ENCODE peak calls at places on chromosomes 5 and 9, in five cellular contexts. P is H1, T is GM12878, C is HepG2, D is K562. Z is an unnamed sample.
A peak's percentile ranks its signal among the peaks of the same experiment; 100 is the strongest.

GRCh38 chr9:15293727-15294405 is 13.2 kb downstream of the TTC39B start:
- DNase-seq in P (peak; percentile 28), T (no peak), C (no peak), D (no peak), Z (no peak)

GRCh38 chr5:1098986-1099597 is 12.8 kb downstream of the SLC12A7 start:
- DNase-seq in P (no peak), T (no peak), C (no peak), D (no peak), Z (no peak)

GRCh38 chr5:113020461-113021273 is 44.1 kb downstream of the DCP2 start:
- DNase-seq in P (no peak), T (no peak), C (peak; percentile 90), D (no peak), Z (no peak)

GRCh38 chr9:72579190-72579589 is 57.8 kb downstream of the TMC1 start:
- DNase-seq in P (no peak), T (no peak), C (no peak), D (peak; percentile 30), Z (no peak)

GRCh38 chr5:150774145-150774544 is 4.4 kb upstream of the SMIM3 start:
- DNase-seq in P (no peak), T (no peak), C (no peak), D (peak; percentile 30), Z (peak; percentile 29)

GRCh38 chr5:5957737-5958136 is 420.6 kb downstream of the MED10 start:
- DNase-seq in P (no peak), T (no peak), C (no peak), D (no peak), Z (no peak)

GRCh38 chr9:93976973-93977372 is 21.8 kb upstream of the BARX1 start:
- DNase-seq in P (no peak), T (no peak), C (no peak), D (no peak), Z (no peak)

GRCh38 chr9:71245651-71246050 is 124.2 kb upstream of the TRPM3 start:
- DNase-seq in P (no peak), T (no peak), C (no peak), D (no peak), Z (no peak)

GRCh38 chr9:36598281-36598680 is 25.6 kb downstream of the MELK start:
- DNase-seq in P (no peak), T (no peak), C (no peak), D (no peak), Z (no peak)

GRCh38 chr5:17808566-17808965 is 174.3 kb downstream of the TAF11L14 start:
- DNase-seq in P (no peak), T (no peak), C (no peak), D (no peak), Z (no peak)

GRCh38 chr5:97838214-97838613 is 655.2 kb upstream of the RIOK2 start:
- DNase-seq in P (no peak), T (peak; percentile 58), C (no peak), D (no peak), Z (no peak)

GRCh38 chr9:86531273-86531672 is 177.1 kb upstream of the TUT7 start:
- DNase-seq in P (no peak), T (no peak), C (no peak), D (no peak), Z (no peak)

GRCh38 chr9:86924206-86924605 is 23.1 kb downstream of the GAS1 start:
- DNase-seq in P (no peak), T (no peak), C (no peak), D (no peak), Z (no peak)

GRCh38 chr5:33936004-33936380 is 194 bp upstream of the RXFP3 start:
- DNase-seq in P (peak; percentile 94), T (no peak), C (no peak), D (peak; percentile 34), Z (peak; percentile 67)

GRCh38 chr5:57327934-57328333 is 154.1 kb downstream of the GPBP1 start:
- DNase-seq in P (no peak), T (no peak), C (peak; percentile 21), D (no peak), Z (no peak)

GRCh38 chr9:129023036-129023907 is 4.9 kb downstream of the SH3GLB2 start:
- DNase-seq in P (no peak), T (no peak), C (no peak), D (peak; percentile 75), Z (peak; percentile 71)

GRCh38 chr5:10329808-10330481 is 22.2 kb upstream of the CMBL start:
- DNase-seq in P (no peak), T (no peak), C (no peak), D (no peak), Z (peak; percentile 42)

GRCh38 chr9:133234577-133235322 is 25.7 kb upstream of the OBP2B start:
- DNase-seq in P (no peak), T (no peak), C (no peak), D (no peak), Z (no peak)

GRCh38 chr9:35910613-35911488 is 1.6 kb downstream of the SPAAR start:
- DNase-seq in P (peak; percentile 55), T (no peak), C (peak; percentile 58), D (peak; percentile 32), Z (no peak)

GRCh38 chr9:125511780-125512179 is 195.2 kb downstream of the MAPKAP1 start:
- DNase-seq in P (peak; percentile 6), T (no peak), C (no peak), D (no peak), Z (no peak)

GRCh38 chr9:3525836-3526165 is at the start of gene RFX3:
- DNase-seq in P (no peak), T (peak; percentile 78), C (peak; percentile 91), D (peak; percentile 77), Z (peak; percentile 94)
- H3K4me1 ChIP-seq in P (no peaks in the 10 kb centered on the region), T (no peaks in the 10 kb centered on the region), C (peaks cover 52% of the 10 kb centered on the region), D (peaks cover under 1% of the 10 kb centered on the region), Z (peaks cover 17% of the 10 kb centered on the region)

GRCh38 chr5:8726383-8727036 is 819.4 kb downstream of the SEMA5A start:
- DNase-seq in P (no peak), T (no peak), C (no peak), D (no peak), Z (no peak)
- TF ChIP-seq GABPA in P (no peak), T (no peak), C (no peak), D (no peak), Z (no peak)

DNA sequence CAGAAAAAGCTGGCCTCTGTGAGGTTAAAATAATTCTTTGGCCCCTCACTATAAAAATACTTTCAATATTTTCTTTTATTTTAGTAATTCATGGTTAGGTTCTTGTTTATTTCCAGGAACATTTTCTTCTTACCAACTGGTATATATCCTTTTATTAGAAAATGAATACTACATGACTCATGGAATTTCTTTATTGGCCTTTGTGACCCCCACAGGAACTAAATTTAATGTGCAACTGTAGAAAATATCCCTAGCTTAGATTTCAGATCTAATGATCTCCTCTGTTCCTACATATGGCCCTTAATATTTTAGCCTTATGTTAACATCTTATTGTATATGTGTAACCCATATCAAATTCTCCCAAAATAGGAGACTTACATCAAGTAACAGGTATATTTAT is 429.9 kb downstream of the NR2F1-AS1 start:
- DNase-seq in P (no peak), T (no peak), C (no peak), D (no peak), Z (no peak)
- H3K4me1 ChIP-seq in P (no peaks in the 10 kb centered on the region), T (no peaks in the 10 kb centered on the region), C (peaks cover 22% of the 10 kb centered on the region), D (no peaks in the 10 kb centered on the region), Z (peaks cover 5% of the 10 kb centered on the region)

GRCh38 chr9:27276182-27277030 is 20.5 kb downstream of the EQTN start:
- DNase-seq in P (no peak), T (no peak), C (peak; percentile 45), D (peak; percentile 12), Z (peak; percentile 60)
- TF ChIP-seq GABPA in P (no peak), T (no peak), C (no peak), D (no peak), Z (no peak)

GRCh38 chr5:80240368-80240986 is 15.4 kb downstream of the SERINC5 start:
- DNase-seq in P (no peak), T (no peak), C (no peak), D (no peak), Z (no peak)
- H3K4me1 ChIP-seq in P (peaks cover 4% of the 10 kb centered on the region), T (no peaks in the 10 kb centered on the region), C (peaks cover 29% of the 10 kb centered on the region), D (no peaks in the 10 kb centered on the region), Z (peaks cover 17% of the 10 kb centered on the region)

GRCh38 chr9:107881625-107882300 is 392.2 kb upstream of the KLF4 start:
- DNase-seq in P (no peak), T (no peak), C (no peak), D (no peak), Z (no peak)
- TF ChIP-seq GABPA in P (no peak), T (no peak), C (no peak), D (no peak), Z (no peak)

GRCh38 chr5:132025403-132025971 is 14.0 kb upstream of the ACSL6 start:
- DNase-seq in P (no peak), T (no peak), C (no peak), D (no peak), Z (no peak)
- H3K4me1 ChIP-seq in P (no peaks in the 10 kb centered on the region), T (peaks cover 15% of the 10 kb centered on the region), C (no peaks in the 10 kb centered on the region), D (peaks cover 9% of the 10 kb centered on the region), Z (no peaks in the 10 kb centered on the region)

DNA sequence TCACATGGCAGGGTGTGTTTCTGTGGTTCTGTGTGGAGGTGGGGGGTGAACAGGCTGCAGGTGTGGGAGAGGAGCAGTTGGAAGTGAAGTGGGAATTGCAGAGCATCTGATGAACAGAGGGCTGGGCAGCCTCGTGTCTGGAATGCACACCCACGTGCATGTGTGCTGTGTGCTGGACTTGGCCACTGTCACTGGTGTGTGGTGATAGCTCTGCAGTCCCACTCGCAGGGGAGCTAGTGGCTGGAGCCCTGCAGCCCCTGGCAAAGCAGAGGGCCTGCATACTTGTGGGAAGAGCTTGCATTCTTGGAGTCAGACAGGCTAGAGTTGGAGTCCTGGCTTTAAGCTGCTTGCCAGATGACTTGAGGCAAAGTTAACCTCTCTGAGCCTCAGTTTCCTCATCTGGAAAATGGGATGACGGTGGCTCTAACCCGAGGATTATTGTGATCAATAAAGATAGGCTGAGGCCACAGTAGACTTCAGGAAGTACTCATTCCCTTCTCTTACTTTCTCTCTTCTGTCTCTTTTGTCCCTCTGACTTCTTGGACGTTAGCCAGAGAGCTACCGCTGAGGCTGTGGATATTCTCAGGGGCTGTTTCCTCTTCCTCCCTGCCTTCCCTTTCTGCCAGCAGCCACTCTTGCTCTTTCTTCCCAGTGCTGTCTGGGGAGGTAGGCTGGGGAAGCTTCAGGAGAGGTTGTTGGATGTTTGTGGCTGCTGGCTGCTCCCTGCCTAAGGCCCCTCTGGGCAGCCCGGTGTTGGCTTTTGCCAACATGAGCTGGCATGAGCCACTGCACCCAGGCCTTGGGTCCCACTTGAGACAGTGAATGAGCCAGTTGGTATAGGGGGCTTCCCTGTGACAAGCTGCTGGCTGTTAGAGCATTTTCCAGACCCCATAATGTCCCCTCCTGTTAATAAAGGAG is 18.3 kb downstream of the PSAT1 start:
- DNase-seq in P (peak; percentile 35), T (no peak), C (no peak), D (no peak), Z (no peak)
- TF ChIP-seq GABPA in P (no peak), T (no peak), C (no peak), D (no peak), Z (no peak)

Z was measured in SK-N-SH.